ENCODE peak calls at places on chromosomes 4 and X, in six cellular contexts. P is CD4-positive, alpha-beta T cell; Q is tibial artery; V is psoas muscle; K is PC-3; X is coronary artery. E is an unnamed sample.

GRCh38 chr4:80101768-80102116 is 28.7 kb upstream of the ANTXR2 start:
- DNase-seq in V (no peak), Q (no peak), K (peak; percentile 74), X (no peak), P (no peak), E (no peak)

GRCh38 chr4:3077796-3078195 is 3.3 kb downstream of the HTT start:
- DNase-seq in X (no peak), K (no peak), V (no peak), Q (no peak), P (no peak), E (no peak)

GRCh38 chr4:41154814-41155177 is 59.5 kb downstream of the APBB2 start:
- DNase-seq in P (no peak), V (no peak), K (no peak), Q (no peak), X (no peak), E (no peak)

GRCh38 chr4:81606796-81607550 is 135.3 kb upstream of the RASGEF1B start:
- DNase-seq in X (no peak), Q (peak; percentile 19), P (no peak), K (peak; percentile 58), V (no peak), E (no peak)

GRCh38 chr4:70829492-70829891 is 10.2 kb downstream of the GRSF1 start:
- DNase-seq in K (no peak), V (no peak), Q (no peak), P (no peak), X (no peak), E (no peak)

GRCh38 chr4:182837831-182838230 is 79.4 kb downstream of the DCTD start:
- DNase-seq in X (no peak), K (no peak), V (no peak), Q (no peak), P (no peak), E (no peak)

GRCh38 chr4:122045533-122045932 is 93.7 kb upstream of the TRPC3 start:
- DNase-seq in X (no peak), V (no peak), P (no peak), K (peak; percentile 97), Q (no peak), E (peak; percentile 92)

GRCh38 chr4:131309628-131310027 is 1839.5 kb upstream of the PCDH10 start:
- DNase-seq in Q (no peak), X (no peak), V (no peak), K (no peak), P (no peak), E (no peak)

GRCh38 chr4:2788532-2789103 is 4.3 kb upstream of the SH3BP2 start:
- DNase-seq in P (no peak), Q (peak; percentile 31), K (no peak), X (peak; percentile 71), V (no peak), E (no peak)

GRCh38 chr4:184250795-184251679 is 33.4 kb upstream of the ENPP6 start:
- DNase-seq in K (peak; percentile 64), V (no peak), X (no peak), P (no peak), Q (no peak), E (peak; percentile 20)

GRCh38 chr4:79913581-79913980 is 159.4 kb downstream of the ANTXR2 start:
- DNase-seq in P (no peak), K (no peak), V (no peak), X (no peak), Q (no peak), E (peak; percentile 77)

GRCh38 chr4:124483043-124483906 is 229.3 kb downstream of the ANKRD50 start:
- DNase-seq in P (no peak), X (no peak), Q (no peak), V (no peak), K (no peak), E (peak; percentile 11)

GRCh38 chrX:1486177-1486576 is 33.5 kb upstream of the ASMTL start:
- DNase-seq in P (no peak), K (no peak), Q (no peak), X (peak; percentile 29), V (no peak), E (no peak)

GRCh38 chrX:1486749-1487361 is 34.1 kb upstream of the ASMTL start:
- DNase-seq in Q (no peak), X (peak; percentile 71), P (no peak), K (no peak), V (peak; percentile 28), E (no peak)

GRCh38 chrX:1488745-1489144 is 36.0 kb upstream of the ASMTL start:
- DNase-seq in Q (no peak), X (no peak), P (no peak), V (no peak), K (no peak), E (no peak)

GRCh38 chrX:1488141-1488540 is 35.4 kb upstream of the ASMTL start:
- DNase-seq in P (no peak), K (no peak), V (no peak), X (peak; percentile 33), Q (no peak), E (no peak)

DNA sequence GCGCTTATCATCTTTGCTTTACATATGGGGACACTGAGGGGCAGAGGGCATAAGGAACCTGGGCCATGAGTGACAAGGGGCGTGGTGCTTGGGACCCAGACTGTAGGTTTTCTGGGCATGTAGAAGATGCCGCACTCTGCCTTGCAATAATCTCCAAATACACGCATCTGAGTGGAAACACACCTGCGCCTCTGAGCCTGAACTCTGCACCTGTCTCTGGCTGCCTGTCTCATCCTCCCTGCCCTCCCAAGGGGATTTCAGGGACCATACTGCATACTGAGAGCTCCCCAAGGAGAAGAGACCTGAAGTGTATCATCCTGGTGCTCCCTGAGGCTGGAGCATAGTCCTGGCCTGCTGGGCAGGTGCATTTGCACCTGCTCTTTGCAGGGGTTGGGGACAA is 34.7 kb upstream of the ASMTL start:
- DNase-seq in V (no peak), X (peak; percentile 49), K (no peak), P (no peak), Q (no peak), E (no peak)
- H3K27ac ChIP-seq in V (peak overlapping the region; percentile 9), X (no peak overlapping the region), K (no peak overlapping the region), P (peak overlapping the region; percentile 38), Q (no peak overlapping the region), E (no peak overlapping the region)

GRCh38 chrX:39018526-39018925 is 217.3 kb downstream of the MID1IP1 start:
- DNase-seq in Q (no peak), V (no peak), K (no peak), P (no peak), X (no peak), E (no peak)
- TF ChIP-seq CTCF in Q (no peak), V (no peak), K (no peak), P (no peak), X (no peak), E (no peak)

GRCh38 chrX:150507251-150507856 is 61.1 kb upstream of the MTM1 start:
- DNase-seq in V (no peak), X (peak; percentile 40), K (no peak), P (no peak), Q (peak; percentile 35), E (no peak)
- H3K27ac ChIP-seq in V (no peak overlapping the region), X (peak overlapping the region; percentile 70), K (no peak overlapping the region), P (no peak overlapping the region), Q (peak overlapping the region; percentile 85), E (no peak overlapping the region)

GRCh38 chr4:16750882-16751642 is 147.4 kb downstream of the LDB2 start:
- DNase-seq in K (no peak), Q (no peak), X (no peak), V (no peak), P (no peak), E (no peak)

GRCh38 chr4:16757080-16757521 is 141.3 kb downstream of the LDB2 start:
- DNase-seq in V (no peak), K (peak; percentile 35), P (no peak), X (no peak), Q (no peak), E (no peak)

GRCh38 chr4:16754104-16754503 is 144.3 kb downstream of the LDB2 start:
- DNase-seq in Q (no peak), V (no peak), P (no peak), X (no peak), K (no peak), E (no peak)

GRCh38 chr4:16750216-16750615 is 148.2 kb downstream of the LDB2 start:
- DNase-seq in X (no peak), K (no peak), Q (no peak), P (no peak), V (no peak), E (no peak)

GRCh38 chr4:16752150-16752549 is 146.3 kb downstream of the LDB2 start:
- DNase-seq in K (peak; percentile 16), Q (no peak), P (no peak), X (no peak), V (no peak), E (no peak)
- TF ChIP-seq CTCF in K (peak; percentile 49), Q (no peak), P (no peak), X (no peak), V (no peak), E (peak; percentile 33)

GRCh38 chr4:152530600-152530999 is 5.3 kb downstream of the FBXW7 start:
- DNase-seq in P (no peak), K (no peak), Q (no peak), X (no peak), V (no peak), E (no peak)
- H3K27ac ChIP-seq in P (no peak overlapping the region), K (no peak overlapping the region), Q (no peak overlapping the region), X (no peak overlapping the region), V (no peak overlapping the region), E (no peak overlapping the region)

GRCh38 chr4:140622333-140622958 is 53.7 kb upstream of the UCP1 start:
- DNase-seq in X (no peak), K (no peak), Q (no peak), P (no peak), V (no peak), E (no peak)

GRCh38 chr4:140630246-140630645 is 61.5 kb upstream of the UCP1 start:
- DNase-seq in P (no peak), Q (no peak), V (no peak), X (no peak), K (no peak), E (no peak)

GRCh38 chr4:140628016-140628415 is 59.3 kb upstream of the UCP1 start:
- DNase-seq in V (no peak), P (no peak), Q (no peak), K (peak; percentile 66), X (no peak), E (no peak)

GRCh38 chr4:140621161-140621560 is 52.4 kb upstream of the UCP1 start:
- DNase-seq in P (no peak), Q (no peak), V (no peak), K (no peak), X (no peak), E (no peak)

DNA sequence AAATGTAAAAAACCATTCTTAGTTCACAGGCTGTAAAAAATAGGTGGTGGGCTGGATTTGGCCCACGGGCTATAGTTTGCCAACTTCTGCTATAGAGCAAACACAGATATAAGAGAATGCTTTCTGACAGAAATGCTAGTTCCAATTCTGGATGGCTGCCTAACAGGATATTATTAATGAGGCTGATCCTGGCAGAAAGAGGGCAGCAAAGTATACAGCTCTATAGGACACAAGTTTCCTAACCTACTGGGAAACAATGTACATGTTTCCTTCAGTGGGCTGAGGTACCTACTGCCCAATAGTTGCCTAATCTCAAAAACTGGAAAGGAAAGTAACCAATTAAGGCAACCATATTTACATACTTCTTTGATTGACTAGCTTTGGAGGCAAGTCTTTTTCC is 58.2 kb upstream of the UCP1 start:
- DNase-seq in X (no peak), Q (no peak), P (no peak), V (no peak), K (peak; percentile 22), E (no peak)
- TF ChIP-seq CTCF in X (no peak), Q (no peak), P (no peak), V (no peak), K (peak; percentile 13), E (peak; percentile 35)

DNA sequence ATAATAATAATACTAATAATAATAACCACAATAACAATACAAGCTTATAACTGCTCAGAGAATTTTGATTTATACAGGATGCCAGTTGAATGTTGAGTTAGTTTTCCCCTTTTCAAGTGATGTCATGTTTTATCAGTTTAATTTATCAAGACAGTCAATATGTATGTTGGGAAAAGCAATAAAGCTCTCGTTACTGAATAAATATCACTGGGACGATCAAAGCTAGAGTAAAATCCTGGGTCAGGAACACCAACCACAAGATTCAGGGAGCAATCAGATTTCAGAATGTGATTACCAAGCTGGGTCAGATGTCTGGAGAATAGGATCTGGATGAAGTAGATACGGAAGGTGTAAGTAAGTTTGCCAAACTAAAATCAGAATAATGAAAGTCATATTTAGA is 179.6 kb downstream of the GRID2 start:
- DNase-seq in Q (no peak), K (peak; percentile 15), X (no peak), V (no peak), P (no peak), E (no peak)
- H3K27ac ChIP-seq in Q (no peak overlapping the region), K (no peak overlapping the region), X (no peak overlapping the region), V (no peak overlapping the region), P (no peak overlapping the region), E (no peak overlapping the region)